ENCODE peak calls at places on chromosomes 13 and 19, in eight cellular contexts. L is H1, A is fibroblast of lung, M is GM23338, V is endothelial cell of umbilical vein, F is A549, K is neural progenitor cell, T is mammary epithelial cell. J is an unnamed sample.

GRCh38 chr19:55605207-55605636 is 225 bp upstream of the ZNF865 start:
- DNase-seq in V (peak), F (peak), A (peak), K (peak), L (peak), T (peak), M (peak), J (peak)

GRCh38 chr19:49588370-49589122 is 2.4 kb upstream of the PRR12 start:
- DNase-seq in T (no peak), A (no peak), F (no peak), M (no peak), L (no peak), V (no peak), K (no peak), J (no peak)

GRCh38 chr13:99722419-99722818 is 221.1 kb downstream of the TM9SF2 start:
- DNase-seq in V (no peak), F (no peak), L (no peak), T (no peak), K (no peak), A (no peak), M (no peak), J (no peak)

GRCh38 chr13:98419786-98420559 is 156.9 kb downstream of the STK24 start:
- DNase-seq in M (no peak), F (no peak), L (no peak), V (no peak), T (no peak), A (no peak), K (no peak), J (no peak)

GRCh38 chr19:18649371-18650047 is 12.7 kb downstream of the KLHL26 start:
- DNase-seq in K (peak), F (no peak), T (peak), M (no peak), A (peak), V (peak), L (no peak), J (no peak)

GRCh38 chr13:91719033-91719432 is 320.6 kb downstream of the GPC5 start:
- DNase-seq in K (no peak), T (no peak), F (peak), L (no peak), M (no peak), V (peak), A (peak), J (no peak)

GRCh38 chr19:18771328-18772242 is 19.5 kb downstream of the COMP start:
- DNase-seq in M (peak), T (no peak), L (no peak), K (peak), A (no peak), F (no peak), V (no peak), J (peak)

GRCh38 chr13:29511980-29512379 is 83.5 kb downstream of the SLC7A1 start:
- DNase-seq in F (no peak), M (no peak), V (no peak), K (no peak), T (no peak), A (peak), L (no peak), J (no peak)

GRCh38 chr13:94050686-94051085 is 428.8 kb downstream of the DCT start:
- DNase-seq in K (no peak), T (no peak), F (no peak), M (no peak), A (no peak), V (no peak), L (no peak), J (no peak)

GRCh38 chr13:113423225-113424170 is 29.8 kb downstream of the ADPRHL1 start:
- DNase-seq in M (no peak), K (no peak), L (no peak), F (no peak), A (no peak), V (no peak), T (no peak), J (no peak)

GRCh38 chr13:113907637-113908617 is 44.1 kb upstream of the GAS6 start:
- DNase-seq in V (no peak), A (peak), F (no peak), M (no peak), T (peak), L (no peak), K (no peak), J (no peak)

GRCh38 chr19:51660975-51661600 is 14.5 kb upstream of the SIGLEC14 start:
- DNase-seq in T (peak), F (peak), M (peak), K (peak), A (peak), V (peak), L (no peak), J (peak)

GRCh38 chr19:48645652-48646191 is at the start of gene CA11:
- DNase-seq in L (no peak), M (peak), F (peak), K (peak), V (no peak), T (no peak), A (no peak), J (no peak)

GRCh38 chr13:108426893-108427292 is 157.4 kb downstream of the TNFSF13B start:
- DNase-seq in V (no peak), A (peak), M (peak), K (no peak), L (no peak), F (no peak), T (no peak), J (no peak)

GRCh38 chr19:23116802-23117571 is at the start of gene ZNF730:
- DNase-seq in M (peak), T (peak), L (peak), A (peak), V (peak), K (peak), F (no peak), J (peak)

GRCh38 chr19:19737559-19738332 is 4.8 kb upstream of the ZNF14 start:
- DNase-seq in F (no peak), L (no peak), T (no peak), V (no peak), K (no peak), A (no peak), M (no peak), J (peak)

GRCh38 chr19:5125797-5126497 is 157.0 kb downstream of the KDM4B start:
- DNase-seq in T (no peak), V (no peak), M (peak), A (no peak), F (no peak), L (no peak), K (peak), J (no peak)

GRCh38 chr13:75145926-75146325 is 336.0 kb downstream of the TBC1D4 start:
- DNase-seq in V (no peak), K (no peak), F (no peak), L (no peak), T (no peak), M (no peak), A (peak), J (no peak)

GRCh38 chr13:106520205-106521004 is 15.1 kb downstream of the EFNB2 start:
- DNase-seq in K (peak), A (peak), V (peak), F (peak), L (no peak), T (no peak), M (peak), J (no peak)

GRCh38 chr13:64810701-64811258 is 2419.4 kb downstream of the PCDH9 start:
- DNase-seq in A (peak), L (no peak), T (peak), K (no peak), M (no peak), F (peak), V (peak), J (no peak)

GRCh38 chr13:50460366-50460765 is 383.1 kb downstream of the DLEU7 start:
- DNase-seq in M (no peak), K (no peak), V (no peak), T (no peak), F (no peak), A (no peak), L (no peak), J (peak)

GRCh38 chr19:6252066-6252465 is 27.7 kb downstream of the MLLT1 start:
- DNase-seq in F (no peak), T (no peak), A (no peak), K (no peak), L (no peak), V (no peak), M (no peak), J (no peak)

GRCh38 chr19:42255766-42256750 is 1.1 kb upstream of the ERF start:
- DNase-seq in M (peak), K (peak), V (peak), F (peak), T (no peak), A (peak), L (no peak), J (no peak)

GRCh38 chr13:79455331-79455730 is 25.6 kb upstream of the NDFIP2 start:
- DNase-seq in L (no peak), T (peak), M (no peak), F (no peak), A (no peak), V (no peak), K (no peak), J (no peak)

DNA sequence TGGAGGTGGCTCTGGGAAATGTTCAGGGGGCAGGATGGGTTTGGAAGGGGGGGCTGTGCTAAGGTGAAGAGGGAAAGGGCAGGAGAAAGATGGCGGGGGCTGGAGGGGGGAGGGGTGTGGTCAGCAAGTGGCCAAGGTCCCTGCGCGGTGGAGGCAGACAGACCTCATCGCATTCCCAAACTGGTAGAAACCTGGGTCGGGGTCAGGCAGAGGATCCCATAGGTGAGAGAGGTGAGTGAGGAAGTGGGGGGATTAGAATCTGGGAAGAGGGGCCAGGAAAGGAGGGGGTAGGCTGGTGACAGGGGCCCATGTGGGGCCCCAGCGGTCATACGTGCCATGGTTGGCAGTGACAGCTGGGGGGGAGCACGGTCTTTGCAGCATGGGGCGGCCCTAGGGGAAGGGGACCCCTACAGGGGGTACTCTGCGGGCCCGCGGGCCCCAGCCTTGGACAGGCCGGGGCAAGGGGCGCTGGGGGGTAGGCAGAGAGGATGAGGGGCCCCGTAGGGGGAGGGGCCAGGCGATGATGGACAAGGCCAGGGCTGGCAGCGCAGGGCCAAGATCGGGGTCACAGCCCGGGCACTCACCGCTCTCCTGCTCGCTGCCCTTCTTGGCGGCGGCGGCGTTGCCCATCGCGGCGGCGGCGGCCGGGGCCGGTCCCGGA is 514 bp downstream of the PRKACA start:
- DNase-seq in T (no peak), F (no peak), L (no peak), K (no peak), M (peak), A (no peak), V (no peak), J (peak)
- H3K27ac ChIP-seq in T (no peak), F (peak), L (no peak), K (no peak), M (no peak), A (peak), V (no peak), J (no peak)

GRCh38 chr13:41470187-41470586 is 12.8 kb downstream of the RGCC start:
- DNase-seq in T (no peak), L (no peak), A (no peak), M (no peak), V (no peak), F (no peak), K (no peak), J (no peak)

GRCh38 chr13:41465965-41466364 is 8.6 kb downstream of the RGCC start:
- DNase-seq in L (no peak), A (no peak), T (no peak), K (no peak), V (no peak), F (no peak), M (no peak), J (no peak)

GRCh38 chr13:41468631-41469030 is 11.3 kb downstream of the RGCC start:
- DNase-seq in F (no peak), T (peak), A (no peak), L (no peak), V (no peak), M (no peak), K (no peak), J (no peak)

GRCh38 chr13:41465215-41465907 is 8.0 kb downstream of the RGCC start:
- DNase-seq in F (no peak), V (peak), L (no peak), M (no peak), T (peak), K (no peak), A (peak), J (no peak)

GRCh38 chr13:41467546-41467945 is 10.2 kb downstream of the RGCC start:
- DNase-seq in F (no peak), V (no peak), K (no peak), T (no peak), A (no peak), L (no peak), M (peak), J (no peak)
- H3K4me2 ChIP-seq in F (no peak), V (no peak), K (no peak), T (no peak), A (no peak), L (no peak), M (no peak), J (peak)

GRCh38 chr13:44199627-44200207 is 173.9 kb upstream of the SERP2 start:
- DNase-seq in T (no peak), M (no peak), L (no peak), K (no peak), F (no peak), V (no peak), A (peak), J (no peak)
- H3K27ac ChIP-seq in T (no peak), M (no peak), L (no peak), K (no peak), F (no peak), V (no peak), A (no peak), J (no peak)

GRCh38 chr13:97252735-97253134 is 30.6 kb downstream of the MBNL2 start:
- DNase-seq in T (no peak), K (no peak), M (no peak), L (no peak), A (no peak), F (no peak), V (no peak), J (no peak)

GRCh38 chr13:97249093-97249787 is 27.1 kb downstream of the MBNL2 start:
- DNase-seq in L (no peak), F (no peak), A (peak), K (no peak), M (no peak), T (no peak), V (no peak), J (no peak)

GRCh38 chr13:97250560-97250959 is 28.4 kb downstream of the MBNL2 start:
- DNase-seq in T (no peak), M (no peak), F (no peak), K (no peak), A (no peak), V (peak), L (no peak), J (no peak)

GRCh38 chr13:97248243-97248642 is 26.1 kb downstream of the MBNL2 start:
- DNase-seq in A (no peak), T (no peak), F (no peak), L (no peak), K (no peak), M (no peak), V (no peak), J (no peak)

DNA sequence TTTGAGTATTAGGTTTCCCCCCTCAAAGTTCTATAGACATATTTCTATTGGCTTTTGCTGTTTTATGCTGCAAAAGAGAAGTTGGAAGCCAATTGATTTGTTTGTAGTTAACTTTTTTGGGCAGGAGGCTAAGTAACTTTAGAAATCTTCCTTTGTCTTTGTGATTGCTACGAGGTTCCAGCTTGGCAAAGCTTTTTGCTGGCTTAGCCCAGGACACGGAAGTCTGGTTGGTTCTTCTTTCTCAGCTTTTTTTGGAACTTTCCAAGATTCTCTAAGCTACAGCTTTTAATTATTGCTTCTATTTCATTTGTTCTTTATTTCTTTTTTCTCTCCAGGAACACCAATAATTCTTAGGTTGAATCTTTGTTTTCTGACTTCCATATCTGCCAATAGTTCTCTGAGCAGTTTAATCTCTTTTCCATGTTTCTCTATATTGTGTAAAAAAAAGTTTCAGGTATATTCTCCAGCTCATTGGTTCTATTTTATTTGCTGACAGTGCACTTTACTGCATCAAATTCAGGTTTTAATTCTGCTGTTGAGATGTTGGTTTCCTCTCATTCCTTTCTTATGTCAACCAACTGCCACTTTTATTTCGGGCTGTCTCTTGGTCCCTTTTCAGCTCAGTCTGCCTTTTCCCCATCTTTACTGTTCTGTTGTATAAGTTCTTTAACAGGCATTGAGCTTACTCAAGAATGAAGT is 27.8 kb downstream of the MBNL2 start:
- DNase-seq in T (no peak), V (no peak), A (no peak), F (no peak), M (no peak), K (no peak), L (no peak), J (no peak)
- H3K4me2 ChIP-seq in T (peak), V (peak), A (peak), F (peak), M (no peak), K (no peak), L (no peak), J (no peak)

GRCh38 chr19:1769645-1769985 is 16.3 kb downstream of the ONECUT3 start:
- DNase-seq in T (no peak), A (no peak), M (no peak), V (no peak), L (no peak), K (no peak), F (no peak), J (no peak)

GRCh38 chr19:1768248-1768647 is 14.9 kb downstream of the ONECUT3 start:
- DNase-seq in F (no peak), L (no peak), V (no peak), T (no peak), A (no peak), K (peak), M (peak), J (no peak)

GRCh38 chr19:1773173-1773572 is 19.9 kb downstream of the ONECUT3 start:
- DNase-seq in M (no peak), L (no peak), F (no peak), T (peak), K (no peak), A (no peak), V (no peak), J (no peak)

GRCh38 chr19:1768918-1769644 is 15.8 kb downstream of the ONECUT3 start:
- DNase-seq in A (no peak), M (no peak), K (no peak), T (no peak), V (no peak), F (no peak), L (no peak), J (no peak)

GRCh38 chr19:1770866-1771576 is 17.7 kb downstream of the ONECUT3 start:
- DNase-seq in K (no peak), L (no peak), V (no peak), A (no peak), F (no peak), M (no peak), T (no peak), J (no peak)
- H3K27ac ChIP-seq in K (no peak), L (no peak), V (no peak), A (no peak), F (no peak), M (no peak), T (no peak), J (no peak)

GRCh38 chr19:3618811-3619630 is 7.6 kb downstream of the CACTIN start:
- DNase-seq in F (no peak), M (no peak), V (no peak), K (no peak), A (no peak), T (no peak), L (no peak), J (no peak)
- H3K4me2 ChIP-seq in F (no peak), M (no peak), V (no peak), K (no peak), A (no peak), T (no peak), L (no peak), J (no peak)

GRCh38 chr13:110343241-110343865 is 36.3 kb downstream of the COL4A2 start:
- DNase-seq in T (peak), F (peak), K (no peak), M (no peak), V (no peak), A (no peak), L (no peak), J (no peak)

GRCh38 chr13:110345701-110346100 is 38.6 kb downstream of the COL4A2 start:
- DNase-seq in A (no peak), T (no peak), F (no peak), M (no peak), V (no peak), L (no peak), K (no peak), J (no peak)

GRCh38 chr13:110345266-110345665 is 38.2 kb downstream of the COL4A2 start:
- DNase-seq in V (no peak), T (no peak), K (no peak), A (no peak), L (no peak), F (no peak), M (no peak), J (no peak)

GRCh38 chr13:110342474-110342873 is 35.4 kb downstream of the COL4A2 start:
- DNase-seq in L (no peak), T (no peak), K (no peak), F (no peak), M (no peak), A (no peak), V (no peak), J (no peak)

DNA sequence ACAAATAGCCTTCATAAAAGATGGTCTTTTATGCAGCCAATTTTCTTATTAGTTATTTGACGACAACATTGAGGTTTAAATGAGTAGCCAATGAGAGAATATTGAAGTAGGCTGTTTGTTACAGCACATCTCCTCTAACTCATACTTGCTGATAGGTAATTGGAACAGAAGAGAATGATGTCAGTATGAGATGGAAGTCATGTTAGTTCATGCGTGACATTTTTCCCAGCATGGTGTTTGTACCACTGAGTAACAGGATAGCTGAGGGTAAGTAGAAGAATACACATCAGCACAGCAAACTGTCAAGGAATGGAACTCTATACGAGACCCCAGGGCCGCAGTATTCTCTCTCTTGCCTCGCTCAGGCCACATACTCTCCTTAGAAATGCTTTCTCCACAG is 37.2 kb downstream of the COL4A2 start:
- DNase-seq in K (no peak), F (no peak), L (no peak), V (no peak), M (no peak), A (no peak), T (no peak), J (no peak)
- H3K27ac ChIP-seq in K (no peak), F (peak), L (no peak), V (no peak), M (no peak), A (no peak), T (peak), J (no peak)

GRCh38 chr19:33271246-33272021 is 30.9 kb downstream of the CEBPA start:
- DNase-seq in M (no peak), K (no peak), V (no peak), A (no peak), L (no peak), T (no peak), F (no peak), J (no peak)

GRCh38 chr19:33268162-33268991 is 34.0 kb downstream of the CEBPA start:
- DNase-seq in L (no peak), A (no peak), F (no peak), K (no peak), T (no peak), V (no peak), M (no peak), J (no peak)

GRCh38 chr19:33269016-33269415 is 33.3 kb downstream of the CEBPA start:
- DNase-seq in F (no peak), V (no peak), K (no peak), A (no peak), L (no peak), T (no peak), M (no peak), J (no peak)

GRCh38 chr19:33273065-33273736 is 29.1 kb downstream of the CEBPA start:
- DNase-seq in F (no peak), V (no peak), K (no peak), A (no peak), M (no peak), T (peak), L (no peak), J (no peak)

GRCh38 chr19:33270769-33271168 is 31.6 kb downstream of the CEBPA start:
- DNase-seq in K (no peak), L (no peak), A (no peak), M (no peak), F (no peak), V (no peak), T (no peak), J (no peak)
- H3K4me2 ChIP-seq in K (no peak), L (no peak), A (no peak), M (no peak), F (no peak), V (no peak), T (no peak), J (no peak)